ENCODE peak calls at places on chromosomes 4 and X, in seven cellular contexts. X is HFFc6, L is dorsolateral prefrontal cortex, V is progenitor cell of endocrine pancreas, F is astrocyte of the spinal cord, E is thoracic aorta, U is SK-N-SH. K is an unnamed sample.

GRCh38 chr4:165974647-165975335 is 101.8 kb downstream of the TLL1 start:
- DNase-seq in X (no peak), L (no peak), V (no peak), F (peak), E (no peak), U (no peak), K (no peak)

GRCh38 chr4:2076908-2077534 is 17.9 kb downstream of the NAT8L start:
- DNase-seq in X (no peak), L (no peak), V (no peak), F (no peak), E (no peak), U (no peak), K (no peak)

GRCh38 chr4:89175611-89176010 is 64.3 kb downstream of the TIGD2 start:
- DNase-seq in X (no peak), L (no peak), V (no peak), F (no peak), E (no peak), U (no peak), K (no peak)

GRCh38 chr4:89497517-89498308 is 190.1 kb upstream of the GPRIN3 start:
- DNase-seq in X (no peak), L (no peak), V (no peak), F (no peak), E (no peak), U (no peak), K (no peak)

GRCh38 chr4:154908168-154908567 is 127.1 kb downstream of the RBM46 start:
- DNase-seq in X (no peak), L (no peak), V (no peak), F (peak), E (no peak), U (no peak), K (no peak)

GRCh38 chr4:106414366-106414765 is 45.8 kb upstream of the GIMD1 start:
- DNase-seq in X (no peak), L (no peak), V (no peak), F (no peak), E (no peak), U (no peak), K (no peak)

GRCh38 chr4:130639871-130640270 is 1543.9 kb downstream of the C4orf33 start:
- DNase-seq in X (no peak), L (no peak), V (no peak), F (no peak), E (no peak), U (no peak), K (no peak)

GRCh38 chr4:25161599-25161960 is 1.3 kb upstream of the SEPSECS start:
- DNase-seq in X (peak), L (no peak), V (no peak), F (peak), E (no peak), U (no peak), K (no peak)

GRCh38 chr4:143411527-143412480 is 75.1 kb downstream of the GAB1 start:
- DNase-seq in X (no peak), L (peak), V (no peak), F (no peak), E (no peak), U (no peak), K (no peak)

GRCh38 chr4:13484045-13484748 is at the start of gene RAB28:
- DNase-seq in X (peak), L (peak), V (peak), F (peak), E (peak), U (peak), K (peak)

GRCh38 chr4:77220841-77221613 is 64.0 kb downstream of the CCNG2 start:
- DNase-seq in X (peak), L (no peak), V (no peak), F (no peak), E (peak), U (no peak), K (no peak)

GRCh38 chr4:76605099-76605563 is 170.1 kb downstream of the SHROOM3 start:
- DNase-seq in X (peak), L (no peak), V (no peak), F (no peak), E (no peak), U (no peak), K (no peak)

GRCh38 chr4:181078236-181078635 is 1165.0 kb upstream of the TENM3 start:
- DNase-seq in X (no peak), L (no peak), V (no peak), F (no peak), E (no peak), U (no peak), K (no peak)

GRCh38 chr4:56425518-56425917 is 9.9 kb downstream of the PPAT start:
- DNase-seq in X (no peak), L (no peak), V (no peak), F (no peak), E (no peak), U (no peak), K (no peak)

GRCh38 chr4:142883433-142883832 is 37.3 kb upstream of the INPP4B start:
- DNase-seq in X (no peak), L (no peak), V (no peak), F (peak), E (no peak), U (no peak), K (no peak)

GRCh38 chr4:113784497-113785254 is 23.1 kb upstream of the CAMK2D start:
- DNase-seq in X (peak), L (no peak), V (no peak), F (peak), E (no peak), U (no peak), K (no peak)

GRCh38 chr4:55723403-55723802 is 87.3 kb upstream of the NMU start:
- DNase-seq in X (no peak), L (no peak), V (no peak), F (no peak), E (no peak), U (no peak), K (no peak)

GRCh38 chr4:4526401-4526800 is 15.4 kb downstream of the STX18 start:
- DNase-seq in X (no peak), L (no peak), V (no peak), F (no peak), E (no peak), U (no peak), K (no peak)

GRCh38 chr4:41121906-41122305 is 92.4 kb downstream of the APBB2 start:
- DNase-seq in X (no peak), L (no peak), V (no peak), F (no peak), E (no peak), U (no peak), K (no peak)

GRCh38 chrX:110284159-110284558 is 33.7 kb downstream of the AMMECR1 start:
- DNase-seq in X (peak), L (no peak), V (no peak), F (peak), E (no peak), U (no peak), K (no peak)

GRCh38 chrX:455199-455598 is 68.5 kb upstream of the PPP2R3B start:
- DNase-seq in X (no peak), L (no peak), V (no peak), F (no peak), E (no peak), U (no peak), K (no peak)

GRCh38 chr4:13484749-13485345 is 707 bp upstream of the RAB28 start:
- DNase-seq in X (peak), L (no peak), V (no peak), F (peak), E (no peak), U (no peak), K (no peak)

GRCh38 chrX:90617710-90618325 is 696.1 kb downstream of the TGIF2LX start:
- DNase-seq in X (no peak), L (no peak), V (no peak), F (no peak), E (no peak), U (no peak), K (no peak)

GRCh38 chr4:150126201-150126879 is 48.1 kb downstream of the DCLK2 start:
- DNase-seq in X (peak), L (no peak), V (no peak), F (peak), E (no peak), U (no peak), K (no peak)

GRCh38 chr4:68572653-68573052 is 3.5 kb downstream of the UGT2B17 start:
- DNase-seq in X (no peak), L (no peak), V (no peak), F (no peak), E (no peak), U (no peak), K (no peak)

GRCh38 chr4:182901337-182901736 is 15.8 kb downstream of the DCTD start:
- DNase-seq in X (no peak), L (no peak), V (no peak), F (no peak), E (no peak), U (no peak), K (no peak)

GRCh38 chr4:152063301-152064235 is 302.8 kb upstream of the GATB start:
- DNase-seq in X (peak), L (no peak), V (no peak), F (no peak), E (no peak), U (peak), K (no peak)

GRCh38 chrX:13855689-13856425 is 39.0 kb upstream of the GPM6B start:
- DNase-seq in X (no peak), L (no peak), V (no peak), F (peak), E (no peak), U (no peak), K (no peak)

GRCh38 chr4:109123952-109124351 is 178.5 kb downstream of the COL25A1 start:
- DNase-seq in X (no peak), L (no peak), V (no peak), F (no peak), E (no peak), U (no peak), K (no peak)

GRCh38 chrX:20217279-20217678 is 49.4 kb downstream of the RPS6KA3 start:
- DNase-seq in X (peak), L (no peak), V (no peak), F (peak), E (no peak), U (no peak), K (no peak)

GRCh38 chr4:137558951-137559350 is 26.7 kb upstream of the PCDH18 start:
- DNase-seq in X (peak), L (no peak), V (no peak), F (peak), E (no peak), U (no peak), K (no peak)

GRCh38 chr4:136823020-136823419 is 709.3 kb downstream of the PCDH18 start:
- DNase-seq in X (no peak), L (no peak), V (no peak), F (no peak), E (no peak), U (no peak), K (no peak)

GRCh38 chrX:50432760-50433377 is 37.8 kb downstream of the DGKK start:
- DNase-seq in X (no peak), L (no peak), V (no peak), F (no peak), E (no peak), U (no peak), K (no peak)

GRCh38 chr4:151428346-151428745 is 19.4 kb downstream of the FHIP1A start:
- DNase-seq in X (no peak), L (no peak), V (no peak), F (no peak), E (no peak), U (no peak), K (no peak)

GRCh38 chr4:97984545-97985131 is 158.6 kb downstream of the STPG2 start:
- DNase-seq in X (no peak), L (no peak), V (no peak), F (no peak), E (no peak), U (no peak), K (no peak)
- TF ChIP-seq CTCF in X (peak), L (no peak), V (peak), F (peak), E (no peak), U (peak), K (peak)

GRCh38 chr4:74038161-74039064 is at the start of gene CXCL3:
- DNase-seq in X (no peak), L (peak), V (peak), F (peak), E (peak), U (peak), K (peak)
- TF ChIP-seq CTCF in X (peak), L (peak), V (peak), F (peak), E (peak), U (peak), K (peak)

GRCh38 chrX:154300815-154301214 is 5.2 kb downstream of the TKTL1 start:
- DNase-seq in X (no peak), L (no peak), V (no peak), F (no peak), E (no peak), U (no peak), K (no peak)
- TF ChIP-seq CTCF in X (no peak), L (no peak), V (no peak), F (no peak), E (no peak), U (no peak), K (no peak)

DNA sequence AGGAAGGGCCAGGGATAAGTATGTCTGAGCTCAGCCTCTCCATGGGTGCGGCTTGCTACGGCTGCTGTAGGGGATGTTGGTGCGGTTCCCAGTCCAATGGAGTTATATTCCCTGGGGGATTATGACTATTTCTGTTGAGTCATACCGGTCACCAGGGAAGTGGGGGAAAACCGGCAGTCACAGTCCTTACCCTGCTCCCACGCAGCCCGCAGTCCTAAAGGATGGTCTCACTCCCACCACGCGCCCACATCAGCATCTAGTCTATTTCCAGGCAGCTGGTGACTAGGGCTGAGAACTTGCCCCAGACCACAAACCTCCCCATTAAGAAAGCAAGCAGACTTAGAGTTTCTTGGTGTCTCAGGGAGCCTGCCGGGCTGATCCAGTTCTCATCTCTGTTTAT is 191.6 kb downstream of the VEGFC start:
- DNase-seq in X (no peak), L (no peak), V (no peak), F (peak), E (no peak), U (no peak), K (no peak)
- TF ChIP-seq CTCF in X (no peak), L (no peak), V (no peak), F (no peak), E (no peak), U (no peak), K (no peak)

GRCh38 chrX:22272613-22273012 is at the start of gene CBLL2:
- DNase-seq in X (no peak), L (no peak), V (no peak), F (no peak), E (no peak), U (no peak), K (no peak)

GRCh38 chrX:22273714-22274317 is 1.1 kb downstream of the CBLL2 start:
- DNase-seq in X (no peak), L (no peak), V (no peak), F (no peak), E (no peak), U (no peak), K (no peak)

GRCh38 chrX:22276781-22277180 is 4.1 kb downstream of the CBLL2 start:
- DNase-seq in X (peak), L (no peak), V (no peak), F (peak), E (no peak), U (no peak), K (no peak)

GRCh38 chrX:22278375-22278774 is 5.7 kb downstream of the CBLL2 start:
- DNase-seq in X (no peak), L (no peak), V (no peak), F (no peak), E (no peak), U (no peak), K (no peak)
- TF ChIP-seq CTCF in X (no peak), L (no peak), V (peak), F (no peak), E (no peak), U (no peak), K (no peak)